ENCODE peak calls at places on chromosomes 13 and 19, in four cellular contexts. G is upper lobe of right lung, M is colonic mucosa, I is BE2C. C is an unnamed sample.

GRCh38 chr13:113531041-113531873 is 40.7 kb upstream of the DCUN1D2 start:
- DNase-seq in G (peak; percentile 52), M (no peak), I (no peak), C (no peak)

GRCh38 chr13:78028960-78029359 is 110.3 kb upstream of the EDNRB start:
- DNase-seq in G (no peak), M (no peak), I (no peak), C (no peak)

GRCh38 chr19:28351761-28352160 is 861.2 kb downstream of the UQCRFS1 start:
- DNase-seq in G (no peak), M (no peak), I (no peak), C (no peak)

GRCh38 chr19:28414748-28415147 is 798.2 kb downstream of the UQCRFS1 start:
- DNase-seq in G (no peak), M (no peak), I (no peak), C (no peak)

GRCh38 chr13:89541091-89542030 is 1806.1 kb upstream of the MIR17HG start:
- DNase-seq in G (peak; percentile 23), M (no peak), I (no peak), C (no peak)

GRCh38 chr19:43446746-43447489 is 18.5 kb downstream of the LYPD3 start:
- DNase-seq in G (peak; percentile 86), M (peak; percentile 81), I (peak; percentile 62), C (peak; percentile 78)

GRCh38 chr19:38596057-38596981 is 21.4 kb downstream of the MAP4K1 start:
- DNase-seq in G (peak; percentile 86), M (peak; percentile 74), I (peak; percentile 90), C (peak; percentile 65)

GRCh38 chr13:112967666-112968379 is 1.2 kb upstream of the MCF2L start:
- DNase-seq in G (peak; percentile 36), M (no peak), I (no peak), C (no peak)

GRCh38 chr19:42030605-42031004 is 36.6 kb upstream of the ATP1A3 start:
- DNase-seq in G (no peak), M (no peak), I (no peak), C (no peak)

GRCh38 chr19:21848706-21849105 is 12.7 kb upstream of the ZNF43 start:
- DNase-seq in G (no peak), M (no peak), I (no peak), C (no peak)

GRCh38 chr19:23554548-23554947 is 132.5 kb downstream of the ZNF675 start:
- DNase-seq in G (no peak), M (no peak), I (no peak), C (no peak)

GRCh38 chr13:39347926-39348901 is 254.8 kb downstream of the LHFPL6 start:
- DNase-seq in G (no peak), M (no peak), I (no peak), C (peak; percentile 72)

GRCh38 chr19:58386166-58386575 is 898 bp upstream of the RPS5 start:
- DNase-seq in G (no peak), M (no peak), I (peak; percentile 28), C (no peak)

GRCh38 chr19:1169921-1170885 is 3.9 kb downstream of the SBNO2 start:
- DNase-seq in G (peak; percentile 69), M (no peak), I (peak; percentile 96), C (peak; percentile 89)

GRCh38 chr13:77728265-77728966 is 30.9 kb downstream of the SLAIN1 start:
- DNase-seq in G (no peak), M (no peak), I (no peak), C (peak; percentile 44)

GRCh38 chr19:16446108-16447014 is 25.4 kb downstream of the EPS15L1 start:
- DNase-seq in G (no peak), M (no peak), I (no peak), C (no peak)

GRCh38 chr13:83878691-83879410 is 3.4 kb downstream of the SLITRK1 start:
- DNase-seq in G (no peak), M (no peak), I (no peak), C (no peak)

DNA sequence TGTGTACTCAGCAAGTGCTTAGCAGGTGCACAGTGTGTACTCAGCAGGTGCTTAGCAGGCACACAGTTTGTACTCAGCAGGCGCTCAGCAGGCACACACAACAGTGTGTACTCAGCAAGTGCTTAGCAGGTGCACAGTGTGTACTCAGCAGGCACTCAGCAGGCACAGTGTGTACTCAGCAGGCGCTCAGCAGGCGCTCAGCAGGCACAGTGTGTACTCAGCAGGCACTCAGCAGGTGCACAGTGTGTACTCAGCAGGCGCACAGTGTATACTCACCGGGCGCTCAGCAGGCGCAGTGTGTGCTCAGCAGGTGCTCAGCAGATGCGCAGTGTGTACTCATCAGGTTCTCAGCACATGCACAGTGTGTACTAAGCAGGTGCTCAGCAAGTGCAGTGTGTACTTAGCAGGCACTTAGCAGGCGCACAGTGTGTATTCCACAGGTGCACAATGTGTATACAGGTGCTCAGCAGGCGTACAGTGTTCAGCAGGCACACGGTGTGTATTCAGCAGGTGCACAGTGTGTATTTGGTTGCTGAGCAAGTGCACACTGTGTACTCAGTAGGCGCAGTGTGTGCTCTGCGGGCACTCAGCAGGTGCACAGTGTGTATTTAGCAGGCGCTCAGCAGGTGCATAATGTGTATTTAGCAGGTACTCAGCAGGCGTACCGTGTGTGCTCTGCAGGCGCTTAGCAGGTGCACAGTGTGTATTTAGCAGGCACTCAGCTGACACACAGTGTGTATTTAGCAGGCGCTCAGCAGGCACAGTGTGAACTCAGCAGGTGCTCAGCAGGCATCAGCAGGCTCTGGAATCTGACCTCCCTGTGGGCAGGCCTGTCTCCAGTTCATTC is 15.1 kb downstream of the CRTC1 start:
- DNase-seq in G (no peak), M (no peak), I (no peak), C (peak; percentile 38)
- H3K27me3 ChIP-seq in G (no peaks in the 10 kb centered on the region), M (no peaks in the 10 kb centered on the region), I (no peaks in the 10 kb centered on the region), C (no peaks in the 10 kb centered on the region)

GRCh38 chr13:53442979-53443378 is 414.4 kb downstream of the OLFM4 start:
- DNase-seq in G (no peak), M (no peak), I (no peak), C (no peak)

DNA sequence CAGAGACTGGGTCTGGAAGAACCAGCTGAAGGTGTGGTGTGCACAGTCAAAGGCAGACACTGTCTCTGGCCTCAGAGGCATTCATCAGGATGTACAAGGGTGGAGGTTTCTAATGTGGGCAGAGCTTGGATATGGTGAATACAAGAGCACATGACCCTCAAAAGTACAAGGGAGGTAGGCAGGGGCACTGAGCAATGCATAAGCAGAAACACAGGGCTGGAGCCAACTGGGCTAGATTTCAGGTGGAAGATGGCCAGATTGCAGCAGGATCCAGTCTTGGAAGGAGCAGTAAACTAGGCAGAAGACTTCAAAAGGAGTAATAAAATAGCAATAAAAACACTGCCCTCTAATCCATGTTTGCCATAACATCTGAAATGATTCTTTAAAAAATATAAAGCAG is 417.1 kb downstream of the OLFM4 start:
- DNase-seq in G (no peak), M (no peak), I (no peak), C (no peak)
- TF ChIP-seq CTCF in G (no peak), M (no peak), I (no peak), C (no peak)

GRCh38 chr13:33275916-33276315 is 9.6 kb downstream of the STARD13 start:
- DNase-seq in G (no peak), M (no peak), I (no peak), C (no peak)
- H3K4me1 ChIP-seq in G (peaks cover 72% of the 10 kb centered on the region), M (peaks cover 7% of the 10 kb centered on the region), I (no peaks in the 10 kb centered on the region), C (peaks cover 96% of the 10 kb centered on the region)

GRCh38 chr13:109748677-109749076 is 37.7 kb downstream of the IRS2 start:
- DNase-seq in G (no peak), M (no peak), I (no peak), C (no peak)

GRCh38 chr13:109745702-109746101 is 40.7 kb downstream of the IRS2 start:
- DNase-seq in G (no peak), M (no peak), I (no peak), C (no peak)

GRCh38 chr13:109749365-109749764 is 37.0 kb downstream of the IRS2 start:
- DNase-seq in G (no peak), M (no peak), I (no peak), C (no peak)

GRCh38 chr13:109746364-109746763 is 40.0 kb downstream of the IRS2 start:
- DNase-seq in G (no peak), M (no peak), I (no peak), C (no peak)

DNA sequence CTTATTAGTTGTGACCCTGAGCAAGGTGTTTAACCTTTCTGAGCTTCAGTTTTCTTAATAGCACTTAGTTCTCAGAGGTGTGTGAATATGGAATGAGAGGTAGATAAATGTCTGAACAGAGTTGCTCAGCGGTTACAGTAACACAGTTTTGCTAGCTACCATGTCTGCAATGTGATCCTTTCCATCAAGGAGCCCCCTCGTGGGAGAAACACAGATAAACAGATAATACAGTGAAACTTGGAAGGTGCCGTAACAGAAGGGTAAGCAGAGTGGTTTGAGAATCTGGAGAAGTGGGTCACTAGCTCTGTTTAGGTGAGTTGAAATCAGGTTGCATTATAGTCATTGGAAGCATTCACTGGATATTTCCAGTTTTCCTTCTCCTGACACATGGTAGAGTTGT is 38.9 kb downstream of the IRS2 start:
- DNase-seq in G (no peak), M (no peak), I (no peak), C (peak; percentile 65)
- H3K27me3 ChIP-seq in G (no peaks in the 10 kb centered on the region), M (no peaks in the 10 kb centered on the region), I (no peaks in the 10 kb centered on the region), C (no peaks in the 10 kb centered on the region)

GRCh38 chr19:47309608-47310007 is at the start of gene C5AR1:
- DNase-seq in G (peak; percentile 79), M (no peak), I (no peak), C (no peak)
- TF ChIP-seq CTCF in G (no peak), M (no peak), I (no peak), C (no peak)

DNA sequence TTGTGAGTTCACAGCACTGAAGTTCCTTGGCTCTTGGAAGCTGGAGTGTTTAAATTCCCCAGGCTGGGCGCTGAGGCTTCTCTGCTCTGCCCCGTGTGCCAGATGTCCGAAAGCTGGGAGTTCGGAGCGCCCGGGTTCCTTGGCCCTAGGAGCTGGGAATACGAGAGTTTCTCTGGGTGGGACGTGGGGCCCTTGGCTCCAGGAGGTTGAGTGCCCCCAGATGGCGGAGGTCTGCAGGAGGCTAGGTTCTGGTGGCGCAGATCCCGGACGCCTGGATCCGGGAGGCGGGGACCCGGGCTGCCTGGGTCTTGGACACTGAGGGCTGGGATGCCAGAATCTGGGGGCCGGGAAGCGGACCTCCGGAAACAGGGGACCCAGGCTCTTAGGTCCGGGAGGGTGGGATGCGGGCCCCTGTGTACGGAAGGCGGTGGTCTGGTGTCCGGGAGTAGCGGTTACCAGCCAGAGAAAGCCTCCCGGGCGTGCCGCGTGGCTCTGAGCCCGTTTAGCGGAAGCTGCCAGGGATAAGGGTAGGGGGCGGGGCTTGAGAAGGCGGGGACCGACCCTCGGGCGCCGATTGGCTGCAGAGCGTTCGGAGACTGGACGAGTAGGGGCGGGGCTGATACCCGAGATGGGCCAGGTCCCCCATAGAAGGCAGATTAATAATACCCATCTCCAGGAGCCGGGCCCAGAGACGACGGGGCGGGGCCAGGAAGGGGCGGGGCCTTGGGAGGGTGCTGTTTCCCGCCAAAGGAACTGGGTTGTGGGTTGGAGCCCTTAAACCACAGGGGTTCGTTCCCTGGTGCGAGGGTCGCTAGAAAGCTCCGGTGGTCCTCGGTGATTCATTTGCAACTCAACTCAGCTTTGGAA is at the start of gene SLC1A5:
- DNase-seq in G (peak; percentile 99), M (peak; percentile 99), I (peak; percentile 100), C (peak; percentile 99)
- H3K4me1 ChIP-seq in G (peaks cover 39% of the 10 kb centered on the region), M (peaks cover 13% of the 10 kb centered on the region), I (peaks cover 3% of the 10 kb centered on the region), C (peaks cover 24% of the 10 kb centered on the region)

C was measured in A673.